ENCODE peak calls at places on chromosome 22, in seven cellular contexts. Z is CD4-positive, alpha-beta T cell; U is psoas muscle; J is cardiac muscle cell; N is adrenal gland; R is H9; Y is Caco-2. S is an unnamed sample. For H3K27me3, the result is how much of the 10 kb centered on the place peaks cover.

GRCh38 chr22:30874431-30875370 is 93.9 kb downstream of the MORC2 start:
- DNase-seq in Z (no peak), U (no peak), J (no peak), N (no peak), R (no peak), Y (no peak), S (no peak)

GRCh38 chr22:21009638-21010425 is 5.1 kb upstream of the P2RX6 start:
- DNase-seq in Z (no peak), U (no peak), J (peak), N (no peak), R (peak), Y (peak), S (no peak)

GRCh38 chr22:28341001-28341400 is 338.6 kb downstream of the TTC28 start:
- DNase-seq in Z (no peak), U (no peak), J (no peak), N (no peak), R (no peak), Y (no peak), S (no peak)

GRCh38 chr22:28034145-28034759 is 115.2 kb upstream of the PITPNB start:
- DNase-seq in Z (no peak), U (no peak), J (no peak), N (peak), R (no peak), Y (no peak), S (no peak)

GRCh38 chr22:35761037-35761436 is 43.4 kb downstream of the APOL5 start:
- DNase-seq in Z (no peak), U (no peak), J (peak), N (no peak), R (no peak), Y (peak), S (no peak)

GRCh38 chr22:39556970-39557811 is 13.4 kb upstream of the CACNA1I start:
- DNase-seq in Z (peak), U (no peak), J (peak), N (peak), R (no peak), Y (peak), S (peak)

GRCh38 chr22:30866811-30867271 is 101.7 kb downstream of the MORC2 start:
- DNase-seq in Z (no peak), U (no peak), J (no peak), N (no peak), R (peak), Y (no peak), S (no peak)

GRCh38 chr22:30636226-30637077 is 871 bp downstream of the SLC35E4 start:
- DNase-seq in Z (peak), U (peak), J (no peak), N (peak), R (peak), Y (peak), S (peak)

GRCh38 chr22:43811777-43812148 is 342 bp downstream of the EFCAB6 start:
- DNase-seq in Z (no peak), U (no peak), J (no peak), N (peak), R (no peak), Y (no peak), S (no peak)

GRCh38 chr22:22235564-22235963 is 9.0 kb upstream of the VPREB1 start:
- DNase-seq in Z (peak), U (no peak), J (no peak), N (peak), R (peak), Y (no peak), S (peak)

GRCh38 chr22:18996376-18996900 is 60.3 kb upstream of the PRODH start:
- DNase-seq in Z (no peak), U (no peak), J (no peak), N (no peak), R (no peak), Y (no peak), S (no peak)

GRCh38 chr22:28873183-28873964 is 10.0 kb upstream of the ZNRF3 start:
- DNase-seq in Z (no peak), U (no peak), J (no peak), N (no peak), R (no peak), Y (no peak), S (peak)

GRCh38 chr22:30310881-30311771 is 15.6 kb downstream of the TBC1D10A start:
- DNase-seq in Z (no peak), U (no peak), J (peak), N (peak), R (no peak), Y (no peak), S (no peak)

GRCh38 chr22:39470462-39471335 is 13.9 kb downstream of the MGAT3 start:
- DNase-seq in Z (no peak), U (no peak), J (peak), N (no peak), R (no peak), Y (peak), S (no peak)

GRCh38 chr22:31933816-31934482 is 10.4 kb upstream of the YWHAH start:
- DNase-seq in Z (no peak), U (no peak), J (no peak), N (no peak), R (no peak), Y (no peak), S (peak)

GRCh38 chr22:40560551-40560950 is 76.0 kb downstream of the MRTFA start:
- DNase-seq in Z (no peak), U (no peak), J (no peak), N (no peak), R (no peak), Y (no peak), S (no peak)

GRCh38 chr22:31332010-31332409 is 14.1 kb downstream of the PATZ1 start:
- DNase-seq in Z (no peak), U (no peak), J (no peak), N (no peak), R (no peak), Y (no peak), S (no peak)

GRCh38 chr22:38862375-38863329 is 9.4 kb downstream of the CBX6 start:
- DNase-seq in Z (no peak), U (peak), J (peak), N (peak), R (peak), Y (no peak), S (peak)

GRCh38 chr22:27836181-27836580 is 34.6 kb upstream of the MN1 start:
- DNase-seq in Z (no peak), U (no peak), J (no peak), N (no peak), R (no peak), Y (no peak), S (no peak)

GRCh38 chr22:45969414-45969799 is 7.6 kb downstream of the WNT7B start:
- DNase-seq in Z (no peak), U (no peak), J (peak), N (no peak), R (peak), Y (peak), S (peak)
- H3K27me3 ChIP-seq in Z (half or more), U (under half), J (half or more), N (half or more), R (under half), Y (under half), S (under half)

GRCh38 chr22:26185190-26185589 is 15.9 kb downstream of the SEZ6L start:
- DNase-seq in Z (no peak), U (no peak), J (no peak), N (no peak), R (no peak), Y (no peak), S (no peak)
- H3K27me3 ChIP-seq in Z (under half), U (under half), J (under half), N (under half), R (under half), Y (under half), S (under half)

DNA sequence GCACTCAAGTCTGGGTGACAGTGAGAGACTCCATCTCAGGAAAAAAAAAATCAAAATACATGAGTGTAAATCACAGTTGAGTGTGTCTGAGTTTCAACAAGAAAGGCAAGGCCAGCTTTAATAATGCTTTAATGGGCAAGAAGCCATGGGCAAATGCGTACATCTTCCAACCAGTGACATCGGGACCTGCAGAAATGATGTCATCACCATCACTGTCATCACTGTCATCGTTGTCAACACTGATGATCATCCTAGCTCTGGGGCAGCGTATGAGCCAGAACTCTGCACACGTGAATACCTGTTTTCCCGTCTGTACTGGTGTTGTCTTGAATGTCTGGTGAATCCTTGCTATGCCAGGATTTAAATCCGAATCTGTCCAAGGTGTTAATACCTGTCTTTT is 712.5 kb downstream of the BRD1 start:
- DNase-seq in Z (no peak), U (no peak), J (no peak), N (no peak), R (no peak), Y (no peak), S (no peak)
- H3K27me3 ChIP-seq in Z (under half), U (under half), J (under half), N (under half), R (under half), Y (under half), S (under half)

GRCh38 chr22:45584621-45585436 is 82.1 kb downstream of the FBLN1 start:
- DNase-seq in Z (no peak), U (no peak), J (no peak), N (no peak), R (no peak), Y (no peak), S (no peak)
- H3K27me3 ChIP-seq in Z (under half), U (under half), J (half or more), N (under half), R (under half), Y (under half), S (under half)

DNA sequence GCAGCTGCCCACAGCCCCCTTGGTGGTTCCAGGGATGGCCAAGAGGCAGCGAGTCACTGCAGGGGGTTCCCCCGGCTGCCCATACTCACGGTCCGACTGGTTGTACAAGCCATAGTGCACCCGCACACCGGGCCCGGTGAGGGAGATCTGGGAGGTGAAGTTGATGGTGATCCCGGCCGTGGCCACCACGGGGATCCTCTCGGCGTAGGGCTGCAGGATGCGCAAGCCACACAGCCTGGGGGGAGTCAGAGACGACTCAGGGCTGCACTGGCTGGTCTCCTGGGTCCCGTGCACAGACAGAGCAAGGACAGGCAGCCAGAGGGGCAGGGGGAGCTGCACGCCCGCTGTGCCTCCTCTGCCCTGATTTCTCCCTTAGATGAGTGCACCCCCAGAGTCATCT is 23.5 kb downstream of the KCTD17 start:
- DNase-seq in Z (no peak), U (no peak), J (no peak), N (no peak), R (no peak), Y (no peak), S (no peak)
- H3K27me3 ChIP-seq in Z (under half), U (under half), J (half or more), N (under half), R (under half), Y (under half), S (under half)

DNA sequence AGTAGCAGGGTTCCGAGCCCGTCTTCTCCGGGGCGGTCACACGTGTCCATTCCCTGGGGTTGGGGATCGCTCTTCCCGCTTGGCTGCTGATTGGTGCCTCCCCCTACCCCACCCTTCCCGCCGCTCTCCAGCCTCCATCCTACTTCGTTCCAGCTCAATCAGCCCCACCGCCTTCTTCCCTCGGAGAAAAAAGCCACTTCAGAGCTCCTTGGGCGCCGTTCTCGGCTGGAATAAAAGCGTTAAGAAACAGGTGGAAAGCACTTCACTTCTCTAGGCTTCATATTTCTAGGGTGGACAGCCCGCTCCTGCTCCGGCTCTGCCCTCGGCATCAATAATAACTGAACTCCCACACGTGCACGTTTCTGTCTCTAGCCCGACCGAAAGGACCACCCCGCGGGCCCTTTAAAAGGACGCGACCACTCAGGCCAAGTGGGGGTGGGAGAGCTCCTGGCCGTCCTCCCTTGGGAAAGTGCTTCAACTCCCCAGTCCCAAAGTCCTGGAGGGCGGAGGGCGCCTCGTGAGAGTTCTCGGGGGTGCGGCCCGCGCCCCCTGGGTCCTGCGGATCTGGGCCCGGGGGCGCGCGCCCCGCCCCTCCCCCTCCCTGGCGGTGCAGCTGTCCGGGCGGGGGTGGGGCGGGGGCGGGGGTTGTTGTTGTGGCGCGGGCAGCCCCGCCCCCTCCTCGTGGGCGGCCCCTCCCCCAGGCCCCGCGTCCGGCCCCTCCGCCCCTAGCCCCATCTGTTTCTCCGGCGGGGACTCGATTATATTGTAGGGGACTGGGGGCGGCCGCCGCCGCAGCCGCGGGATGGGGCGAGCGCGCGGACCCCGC is at the start of gene CECR2:
- DNase-seq in Z (no peak), U (peak), J (peak), N (no peak), R (peak), Y (peak), S (peak)
- H3K27me3 ChIP-seq in Z (half or more), U (under half), J (under half), N (half or more), R (under half), Y (under half), S (half or more)

GRCh38 chr22:16912281-16912680 is 87.1 kb upstream of the XKR3 start:
- DNase-seq in Z (no peak), U (no peak), J (no peak), N (no peak), R (no peak), Y (no peak), S (no peak)

GRCh38 chr22:16914006-16914405 is 88.8 kb upstream of the XKR3 start:
- DNase-seq in Z (no peak), U (no peak), J (no peak), N (no peak), R (no peak), Y (no peak), S (no peak)

GRCh38 chr22:16917144-16918003 is 90.6 kb downstream of the GAB4 start:
- DNase-seq in Z (peak), U (peak), J (peak), N (peak), R (peak), Y (peak), S (peak)

DNA sequence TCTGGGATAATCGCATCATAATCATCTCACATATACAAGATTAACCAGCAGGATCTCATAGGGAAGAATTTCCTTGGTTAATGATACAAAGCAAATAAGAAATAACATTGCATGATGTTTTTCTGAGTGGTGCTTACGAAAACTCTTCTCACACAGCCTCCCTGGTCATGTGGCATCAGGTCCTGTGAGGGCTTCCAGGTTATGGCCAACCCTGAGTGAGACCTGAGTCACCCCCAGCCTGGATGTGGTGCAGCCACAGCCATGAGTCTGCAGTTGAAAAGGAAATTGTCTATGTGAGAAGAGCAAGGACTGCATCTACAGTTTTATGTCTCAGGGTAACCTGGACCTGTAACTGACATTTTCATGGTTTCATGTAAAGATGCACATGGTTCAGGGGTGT is 90.5 kb upstream of the XKR3 start:
- DNase-seq in Z (no peak), U (no peak), J (no peak), N (no peak), R (no peak), Y (no peak), S (no peak)
- H3K27me3 ChIP-seq in Z (under half), U (under half), J (under half), N (under half), R (under half), Y (under half), S (under half)

DNA sequence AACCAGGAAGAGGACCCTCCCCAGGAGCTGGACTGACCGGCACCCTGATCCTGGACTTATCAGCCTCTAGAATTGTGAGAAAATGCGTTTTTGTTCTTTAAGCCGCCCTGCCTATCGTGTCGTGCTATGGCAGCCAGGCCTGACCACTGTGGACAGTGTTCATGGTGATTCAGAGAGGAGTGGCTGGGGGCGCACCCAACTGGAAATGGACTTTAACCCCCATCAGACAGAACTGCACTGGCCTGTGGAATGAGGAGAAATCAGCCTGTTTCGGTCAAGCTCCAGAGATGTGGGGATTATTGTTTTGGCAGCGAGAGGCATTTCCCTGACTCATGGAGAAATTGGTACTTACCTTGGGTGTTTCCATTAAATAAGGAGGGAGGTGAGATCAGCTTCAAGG is 1437.8 kb downstream of the BRD1 start:
- DNase-seq in Z (no peak), U (no peak), J (no peak), N (no peak), R (no peak), Y (no peak), S (no peak)
- H3K27me3 ChIP-seq in Z (under half), U (under half), J (under half), N (under half), R (under half), Y (under half), S (under half)

GRCh38 chr22:46970411-46971123 is 208.1 kb downstream of the TBC1D22A start:
- DNase-seq in Z (no peak), U (no peak), J (no peak), N (no peak), R (no peak), Y (no peak), S (no peak)

GRCh38 chr22:46972256-46972655 is 209.8 kb downstream of the TBC1D22A start:
- DNase-seq in Z (no peak), U (no peak), J (no peak), N (no peak), R (no peak), Y (no peak), S (no peak)

GRCh38 chr22:46971776-46972150 is 209.3 kb downstream of the TBC1D22A start:
- DNase-seq in Z (no peak), U (no peak), J (no peak), N (no peak), R (no peak), Y (no peak), S (no peak)

GRCh38 chr22:46969961-46970360 is 207.5 kb downstream of the TBC1D22A start:
- DNase-seq in Z (no peak), U (no peak), J (no peak), N (no peak), R (no peak), Y (no peak), S (no peak)

DNA sequence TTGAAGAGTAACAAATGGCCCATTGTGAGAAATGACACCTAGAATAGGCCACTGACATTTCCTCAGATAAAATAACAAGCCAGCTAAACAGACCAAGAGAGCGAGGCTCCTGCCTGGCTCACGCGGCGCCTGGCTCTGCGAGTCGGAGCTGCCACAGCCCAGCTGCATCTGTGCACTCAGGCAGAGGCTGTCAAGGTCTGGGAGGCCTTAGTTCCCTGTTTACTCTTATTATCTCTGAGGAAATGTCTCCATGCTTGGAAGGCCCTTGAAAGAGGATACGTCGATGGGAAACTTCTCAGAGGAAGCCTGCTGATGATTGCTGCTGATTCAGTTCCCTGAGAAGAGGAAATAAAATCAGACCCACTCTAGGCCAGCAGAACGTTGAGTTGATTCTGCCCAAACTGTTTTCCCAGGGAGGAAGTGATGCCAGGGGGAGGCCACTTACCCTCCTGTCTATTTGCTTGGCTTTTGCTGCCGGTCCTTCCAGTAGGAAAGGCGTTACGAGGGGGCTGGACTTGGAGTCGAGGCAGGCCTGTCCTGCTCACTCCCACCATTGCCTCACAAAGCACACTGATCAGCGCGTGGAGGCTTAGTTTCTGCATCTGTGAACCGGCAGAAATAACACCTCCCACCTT is 208.8 kb downstream of the TBC1D22A start:
- DNase-seq in Z (no peak), U (no peak), J (peak), N (peak), R (no peak), Y (no peak), S (peak)
- H3K27me3 ChIP-seq in Z (under half), U (under half), J (under half), N (under half), R (under half), Y (under half), S (under half)

GRCh38 chr22:45976351-45977002 is 485 bp downstream of the WNT7B start:
- DNase-seq in Z (no peak), U (no peak), J (peak), N (no peak), R (no peak), Y (no peak), S (no peak)

GRCh38 chr22:45977551-45978274 is 751 bp upstream of the WNT7B start:
- DNase-seq in Z (no peak), U (no peak), J (peak), N (no peak), R (peak), Y (no peak), S (peak)

GRCh38 chr22:45980776-45981175 is 3.8 kb upstream of the WNT7B start:
- DNase-seq in Z (no peak), U (no peak), J (no peak), N (no peak), R (no peak), Y (no peak), S (no peak)

GRCh38 chr22:45977003-45977395 is at the start of gene WNT7B:
- DNase-seq in Z (no peak), U (no peak), J (peak), N (no peak), R (no peak), Y (peak), S (no peak)

DNA sequence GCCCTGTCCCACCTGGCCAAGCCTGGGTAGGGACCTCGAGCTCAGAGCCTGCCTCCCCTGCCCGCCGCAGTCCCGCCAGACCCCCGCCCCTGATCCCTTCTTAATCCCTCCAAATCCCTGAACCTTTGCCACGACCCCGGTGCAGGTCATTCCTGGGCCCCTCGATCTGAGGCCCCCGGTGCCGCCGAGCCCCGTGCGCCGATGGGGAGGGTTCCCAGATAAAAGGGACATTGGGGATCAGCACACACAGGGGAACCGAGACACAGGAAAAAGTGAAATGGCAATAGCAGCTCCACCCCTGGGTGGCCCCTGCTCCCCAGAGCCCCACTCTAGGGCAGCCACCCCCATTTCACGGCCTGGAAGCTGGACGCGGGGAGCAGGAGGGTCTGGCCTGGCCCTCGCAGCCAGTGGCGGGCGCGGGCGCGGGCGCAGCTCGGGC is 1.3 kb upstream of the WNT7B start:
- DNase-seq in Z (no peak), U (no peak), J (no peak), N (no peak), R (no peak), Y (no peak), S (no peak)
- H3K27me3 ChIP-seq in Z (under half), U (under half), J (half or more), N (under half), R (under half), Y (under half), S (half or more)

S was measured in BE2C.